ENCODE peak calls at places on chromosomes 5 and 9, in ten cellular contexts. P, O, Y, C, L, R, X, I, F and J are unnamed samples. For H3K4me1, the result is how much of the 10 kb centered on the place peaks cover.

GRCh38 chr5:137296213-137296702 is 202.9 kb downstream of the SPOCK1 start:
- DNase-seq in P (no peak), O (no peak), Y (no peak), C (no peak), L (peak), R (no peak), X (no peak), I (no peak), F (no peak), J (no peak)

GRCh38 chr9:115084709-115085108 is 33.2 kb downstream of the TNC start:
- DNase-seq in P (no peak), O (no peak), Y (no peak), C (no peak), L (no peak), R (no peak), X (no peak), I (no peak), F (no peak), J (no peak)

GRCh38 chr9:98130576-98131228 is 11.7 kb upstream of the TRIM14 start:
- DNase-seq in P (no peak), O (no peak), Y (no peak), C (no peak), L (no peak), R (no peak), X (no peak), I (no peak), F (no peak), J (no peak)

GRCh38 chr9:14278291-14278721 is 35.6 kb downstream of the NFIB start:
- DNase-seq in P (no peak), O (no peak), Y (no peak), C (no peak), L (no peak), R (no peak), X (no peak), I (no peak), F (no peak), J (no peak)

GRCh38 chr9:90107864-90108263 is 503.1 kb downstream of the GADD45G start:
- DNase-seq in P (no peak), O (no peak), Y (no peak), C (no peak), L (no peak), R (no peak), X (no peak), I (no peak), F (no peak), J (no peak)

GRCh38 chr5:61964199-61964598 is 341.8 kb upstream of the KIF2A start:
- DNase-seq in P (peak), O (no peak), Y (no peak), C (no peak), L (no peak), R (no peak), X (no peak), I (no peak), F (no peak), J (no peak)

GRCh38 chr9:12717907-12718306 is 24.7 kb downstream of the TYRP1 start:
- DNase-seq in P (no peak), O (no peak), Y (no peak), C (no peak), L (no peak), R (no peak), X (no peak), I (no peak), F (no peak), J (no peak)

GRCh38 chr9:136596630-136597031 is 50.8 kb upstream of the NOTCH1 start:
- DNase-seq in P (no peak), O (no peak), Y (no peak), C (no peak), L (no peak), R (no peak), X (no peak), I (no peak), F (no peak), J (no peak)

GRCh38 chr5:87746891-87747366 is 334.2 kb upstream of the CCNH start:
- DNase-seq in P (no peak), O (no peak), Y (no peak), C (no peak), L (no peak), R (no peak), X (no peak), I (no peak), F (no peak), J (no peak)

GRCh38 chr5:144390133-144390532 is 219.5 kb downstream of the KCTD16 start:
- DNase-seq in P (peak), O (no peak), Y (no peak), C (no peak), L (no peak), R (no peak), X (peak), I (no peak), F (no peak), J (peak)

GRCh38 chr9:131111186-131111853 is 14.1 kb upstream of the NUP214 start:
- DNase-seq in P (no peak), O (no peak), Y (no peak), C (no peak), L (no peak), R (no peak), X (no peak), I (no peak), F (peak), J (no peak)

GRCh38 chr9:134476942-134477335 is 150.7 kb downstream of the RXRA start:
- DNase-seq in P (no peak), O (no peak), Y (no peak), C (no peak), L (no peak), R (no peak), X (no peak), I (no peak), F (no peak), J (no peak)

GRCh38 chr5:31193026-31193425 is 460 bp upstream of the CDH6 start:
- DNase-seq in P (no peak), O (no peak), Y (no peak), C (no peak), L (no peak), R (no peak), X (no peak), I (no peak), F (no peak), J (no peak)

GRCh38 chr5:55407984-55408383 is 100.2 kb downstream of the MTREX start:
- DNase-seq in P (no peak), O (no peak), Y (no peak), C (no peak), L (no peak), R (no peak), X (no peak), I (no peak), F (no peak), J (no peak)

GRCh38 chr9:109455861-109456260 is 42.2 kb downstream of the PTPN3 start:
- DNase-seq in P (no peak), O (no peak), Y (no peak), C (no peak), L (no peak), R (no peak), X (no peak), I (no peak), F (no peak), J (no peak)

GRCh38 chr5:157387683-157388093 is 72.3 kb upstream of the NIPAL4 start:
- DNase-seq in P (peak), O (no peak), Y (no peak), C (no peak), L (no peak), R (peak), X (peak), I (no peak), F (no peak), J (no peak)

GRCh38 chr9:2723666-2724065 is 6.4 kb downstream of the KCNV2 start:
- DNase-seq in P (no peak), O (no peak), Y (no peak), C (no peak), L (no peak), R (no peak), X (no peak), I (no peak), F (no peak), J (no peak)

GRCh38 chr5:90233496-90233895 is 176.1 kb downstream of the CETN3 start:
- DNase-seq in P (no peak), O (no peak), Y (no peak), C (no peak), L (no peak), R (no peak), X (no peak), I (no peak), F (no peak), J (no peak)

GRCh38 chr5:179023528-179024189 is at the start of gene ZNF879:
- DNase-seq in P (peak), O (peak), Y (peak), C (peak), L (peak), R (peak), X (peak), I (peak), F (peak), J (peak)

GRCh38 chr9:96587916-96588315 is 31.7 kb downstream of the CDC14B start:
- DNase-seq in P (no peak), O (no peak), Y (no peak), C (no peak), L (no peak), R (no peak), X (no peak), I (no peak), F (no peak), J (no peak)

GRCh38 chr5:1386274-1386717 is 41.4 kb upstream of the CLPTM1L start:
- DNase-seq in P (peak), O (no peak), Y (peak), C (peak), L (peak), R (peak), X (no peak), I (no peak), F (peak), J (peak)

GRCh38 chr5:137501846-137502406 is 2.8 kb upstream of the SPOCK1 start:
- DNase-seq in P (no peak), O (no peak), Y (no peak), C (no peak), L (no peak), R (no peak), X (no peak), I (no peak), F (no peak), J (no peak)

GRCh38 chr9:134784612-134785305 is 95.9 kb upstream of the FCN2 start:
- DNase-seq in P (no peak), O (no peak), Y (no peak), C (no peak), L (no peak), R (peak), X (no peak), I (no peak), F (no peak), J (no peak)

GRCh38 chr9:32340401-32340800 is 44.0 kb upstream of the ACO1 start:
- DNase-seq in P (no peak), O (no peak), Y (no peak), C (no peak), L (no peak), R (no peak), X (no peak), I (no peak), F (no peak), J (no peak)
- TF ChIP-seq CTCF in P (no peak), O (no peak), Y (no peak), C (no peak), L (no peak), R (no peak), X (no peak), I (no peak), F (no peak), J (no peak)

GRCh38 chr5:150508828-150509227 is 897 bp downstream of the NDST1 start:
- DNase-seq in P (no peak), O (no peak), Y (no peak), C (no peak), L (no peak), R (no peak), X (no peak), I (no peak), F (no peak), J (no peak)
- H3K4me1 ChIP-seq in P (under half), O (half or more), Y (under half), C (under half), L (half or more), R (under half), X (half or more), I (half or more), F (under half), J (half or more)

GRCh38 chr5:164600929-164601535 is 1095.6 kb downstream of the MAT2B start:
- DNase-seq in P (no peak), O (no peak), Y (no peak), C (no peak), L (no peak), R (no peak), X (no peak), I (no peak), F (no peak), J (no peak)

GRCh38 chr5:164600166-164600715 is 1094.8 kb downstream of the MAT2B start:
- DNase-seq in P (no peak), O (no peak), Y (no peak), C (no peak), L (no peak), R (no peak), X (no peak), I (no peak), F (no peak), J (no peak)

GRCh38 chr5:164597293-164597900 is 1092.0 kb downstream of the MAT2B start:
- DNase-seq in P (peak), O (no peak), Y (no peak), C (peak), L (no peak), R (peak), X (no peak), I (no peak), F (peak), J (no peak)
- TF ChIP-seq CTCF in P (peak), O (no peak), Y (no peak), C (peak), L (no peak), R (no peak), X (peak), I (no peak), F (peak), J (no peak)

GRCh38 chr9:112017878-112018277 is 121.3 kb downstream of the UGCG start:
- DNase-seq in P (no peak), O (no peak), Y (no peak), C (no peak), L (no peak), R (no peak), X (no peak), I (no peak), F (no peak), J (no peak)

GRCh38 chr9:112013261-112013660 is 116.6 kb downstream of the UGCG start:
- DNase-seq in P (no peak), O (no peak), Y (no peak), C (no peak), L (no peak), R (no peak), X (no peak), I (no peak), F (no peak), J (no peak)

GRCh38 chr9:112012026-112012902 is 115.7 kb downstream of the UGCG start:
- DNase-seq in P (peak), O (peak), Y (no peak), C (peak), L (peak), R (no peak), X (peak), I (peak), F (no peak), J (peak)

GRCh38 chr9:112015149-112015548 is 118.5 kb downstream of the UGCG start:
- DNase-seq in P (no peak), O (no peak), Y (no peak), C (no peak), L (no peak), R (no peak), X (no peak), I (no peak), F (no peak), J (no peak)

GRCh38 chr9:112015736-112016135 is 119.1 kb downstream of the UGCG start:
- DNase-seq in P (no peak), O (no peak), Y (no peak), C (no peak), L (no peak), R (no peak), X (no peak), I (no peak), F (no peak), J (no peak)
- H3K4me1 ChIP-seq in P (under half), O (under half), Y (under half), C (under half), L (under half), R (under half), X (under half), I (under half), F (under half), J (under half)

GRCh38 chr5:149448831-149449714 is 70.0 kb upstream of the IL17B start:
- DNase-seq in P (peak), O (no peak), Y (no peak), C (no peak), L (no peak), R (peak), X (no peak), I (no peak), F (peak), J (no peak)
- TF ChIP-seq CTCF in P (peak), O (peak), Y (no peak), C (no peak), L (peak), R (peak), X (peak), I (peak), F (peak), J (no peak)